ENCODE peak calls at places on chromosomes 5 and 9, in five cellular contexts. One of them, this sample, is unnamed. For H3K27me3, the result is how much of the 10 kb centered on the place peaks cover.

GRCh38 chr5:168883253-168883880 is 304.2 kb upstream of the PANK3 start:
- DNase-seq in tibial nerve: no peak
- DNase-seq in bronchial epithelial cell: no peak
- DNase-seq in right atrium auricular region: no peak
- DNase-seq in testis: no peak
- DNase-seq in this sample: no peak

GRCh38 chr5:148989567-148989966 is 73.3 kb downstream of the SH3TC2 start:
- DNase-seq in testis: no peak
- DNase-seq in tibial nerve: no peak
- DNase-seq in right atrium auricular region: no peak
- DNase-seq in bronchial epithelial cell: peak
- DNase-seq in this sample: no peak

GRCh38 chr5:138504799-138505198 is 38.2 kb downstream of the ETF1 start:
- DNase-seq in testis: peak
- DNase-seq in bronchial epithelial cell: peak
- DNase-seq in right atrium auricular region: no peak
- DNase-seq in tibial nerve: no peak
- DNase-seq in this sample: peak

GRCh38 chr5:151427258-151427657 is 20.1 kb upstream of the SLC36A1 start:
- DNase-seq in right atrium auricular region: no peak
- DNase-seq in tibial nerve: no peak
- DNase-seq in testis: no peak
- DNase-seq in bronchial epithelial cell: no peak
- DNase-seq in this sample: no peak

GRCh38 chr5:157478726-157479125 is 18.7 kb downstream of the NIPAL4 start:
- DNase-seq in right atrium auricular region: no peak
- DNase-seq in bronchial epithelial cell: no peak
- DNase-seq in testis: no peak
- DNase-seq in tibial nerve: no peak
- DNase-seq in this sample: no peak

GRCh38 chr9:137174722-137175293 is 3.0 kb upstream of the TMEM210 start:
- DNase-seq in tibial nerve: no peak
- DNase-seq in testis: no peak
- DNase-seq in right atrium auricular region: no peak
- DNase-seq in bronchial epithelial cell: no peak
- DNase-seq in this sample: no peak

GRCh38 chr5:140261403-140262171 is 41.3 kb downstream of the PFDN1 start:
- DNase-seq in testis: peak
- DNase-seq in right atrium auricular region: peak
- DNase-seq in tibial nerve: peak
- DNase-seq in bronchial epithelial cell: peak
- DNase-seq in this sample: peak

GRCh38 chr5:142107729-142108431 is 699 bp upstream of the NDFIP1 start:
- DNase-seq in tibial nerve: no peak
- DNase-seq in bronchial epithelial cell: no peak
- DNase-seq in right atrium auricular region: no peak
- DNase-seq in testis: no peak
- DNase-seq in this sample: no peak

GRCh38 chr5:39423331-39423751 is 1.4 kb downstream of the DAB2 start:
- DNase-seq in testis: peak
- DNase-seq in right atrium auricular region: no peak
- DNase-seq in bronchial epithelial cell: no peak
- DNase-seq in tibial nerve: no peak
- DNase-seq in this sample: peak

GRCh38 chr5:132059696-132060500 is 557 bp upstream of the IL3 start:
- DNase-seq in tibial nerve: no peak
- DNase-seq in right atrium auricular region: peak
- DNase-seq in bronchial epithelial cell: no peak
- DNase-seq in testis: peak
- DNase-seq in this sample: no peak

GRCh38 chr5:158174918-158175663 is 316.1 kb upstream of the CLINT1 start:
- DNase-seq in tibial nerve: peak
- DNase-seq in testis: peak
- DNase-seq in right atrium auricular region: peak
- DNase-seq in bronchial epithelial cell: peak
- DNase-seq in this sample: peak

GRCh38 chr5:6734243-6734695 is 21.0 kb downstream of the TENT4A start:
- DNase-seq in bronchial epithelial cell: no peak
- DNase-seq in testis: no peak
- DNase-seq in right atrium auricular region: no peak
- DNase-seq in tibial nerve: peak
- DNase-seq in this sample: no peak

GRCh38 chr9:4548796-4549725 is 58.8 kb downstream of the SLC1A1 start:
- DNase-seq in right atrium auricular region: no peak
- DNase-seq in tibial nerve: no peak
- DNase-seq in bronchial epithelial cell: no peak
- DNase-seq in testis: peak
- DNase-seq in this sample: no peak

GRCh38 chr9:135278586-135278985 is 191.1 kb downstream of the OLFM1 start:
- DNase-seq in bronchial epithelial cell: no peak
- DNase-seq in right atrium auricular region: no peak
- DNase-seq in tibial nerve: no peak
- DNase-seq in testis: no peak
- DNase-seq in this sample: no peak
- H3K27me3 ChIP-seq in bronchial epithelial cell: under half
- H3K27me3 ChIP-seq in right atrium auricular region: under half
- H3K27me3 ChIP-seq in tibial nerve: under half
- H3K27me3 ChIP-seq in testis: under half
- H3K27me3 ChIP-seq in this sample: under half

GRCh38 chr5:34658023-34658422 is 1.9 kb downstream of the RAI14 start:
- DNase-seq in tibial nerve: no peak
- DNase-seq in right atrium auricular region: no peak
- DNase-seq in bronchial epithelial cell: no peak
- DNase-seq in testis: no peak
- DNase-seq in this sample: no peak
- TF ChIP-seq CTCF in tibial nerve: no peak
- TF ChIP-seq CTCF in right atrium auricular region: no peak
- TF ChIP-seq CTCF in bronchial epithelial cell: no peak
- TF ChIP-seq CTCF in testis: no peak
- TF ChIP-seq CTCF in this sample: no peak

GRCh38 chr9:20604561-20604960 is 17.7 kb downstream of the MLLT3 start:
- DNase-seq in bronchial epithelial cell: no peak
- DNase-seq in tibial nerve: no peak
- DNase-seq in right atrium auricular region: no peak
- DNase-seq in testis: no peak
- DNase-seq in this sample: no peak
- H3K4me3 ChIP-seq in bronchial epithelial cell: no peak
- H3K4me3 ChIP-seq in tibial nerve: no peak
- H3K4me3 ChIP-seq in right atrium auricular region: peak
- H3K4me3 ChIP-seq in testis: no peak
- H3K4me3 ChIP-seq in this sample: no peak

GRCh38 chr9:124498040-124498439 is 9.2 kb downstream of the NR5A1 start:
- DNase-seq in right atrium auricular region: no peak
- DNase-seq in tibial nerve: no peak
- DNase-seq in testis: no peak
- DNase-seq in bronchial epithelial cell: no peak
- DNase-seq in this sample: no peak
- H3K27me3 ChIP-seq in right atrium auricular region: under half
- H3K27me3 ChIP-seq in tibial nerve: under half
- H3K27me3 ChIP-seq in testis: under half
- H3K27me3 ChIP-seq in bronchial epithelial cell: under half
- H3K27me3 ChIP-seq in this sample: under half

GRCh38 chr5:94025788-94026473 is 284.5 kb upstream of the POU5F2 start:
- DNase-seq in bronchial epithelial cell: no peak
- DNase-seq in tibial nerve: no peak
- DNase-seq in testis: no peak
- DNase-seq in right atrium auricular region: no peak
- DNase-seq in this sample: no peak
- TF ChIP-seq CTCF in bronchial epithelial cell: no peak
- TF ChIP-seq CTCF in tibial nerve: no peak
- TF ChIP-seq CTCF in testis: no peak
- TF ChIP-seq CTCF in right atrium auricular region: no peak
- TF ChIP-seq CTCF in this sample: no peak

GRCh38 chr9:91954841-91955471 is 4.9 kb upstream of the ROR2 start:
- DNase-seq in right atrium auricular region: no peak
- DNase-seq in testis: peak
- DNase-seq in tibial nerve: peak
- DNase-seq in bronchial epithelial cell: peak
- DNase-seq in this sample: peak
- H3K4me3 ChIP-seq in right atrium auricular region: peak
- H3K4me3 ChIP-seq in testis: no peak
- H3K4me3 ChIP-seq in tibial nerve: no peak
- H3K4me3 ChIP-seq in bronchial epithelial cell: no peak
- H3K4me3 ChIP-seq in this sample: no peak

GRCh38 chr9:132241840-132242620 is 80.2 kb downstream of the NTNG2 start:
- DNase-seq in tibial nerve: no peak
- DNase-seq in right atrium auricular region: no peak
- DNase-seq in testis: peak
- DNase-seq in bronchial epithelial cell: no peak
- DNase-seq in this sample: no peak
- H3K27me3 ChIP-seq in tibial nerve: under half
- H3K27me3 ChIP-seq in right atrium auricular region: under half
- H3K27me3 ChIP-seq in testis: under half
- H3K27me3 ChIP-seq in bronchial epithelial cell: under half
- H3K27me3 ChIP-seq in this sample: under half